ENCODE peak calls at places on chromosomes 13 and 19, in four cellular contexts. M, R, F and X are unnamed samples.

GRCh38 chr13:25169951-25170553 is 2.0 kb downstream of the AMER2 start:
- DNase-seq in M (no peak), R (no peak), F (no peak), X (no peak)

GRCh38 chr13:87677043-87677333 is 5.8 kb downstream of the SLITRK5 start:
- DNase-seq in M (no peak), R (no peak), F (no peak), X (no peak)

GRCh38 chr13:99948907-99949656 is 22.5 kb downstream of the ZIC5 start:
- DNase-seq in M (no peak), R (no peak), F (no peak), X (no peak)

GRCh38 chr19:1884719-1885334 is 469 bp downstream of the ABHD17A start:
- DNase-seq in M (no peak), R (no peak), F (no peak), X (no peak)

GRCh38 chr13:100694722-100695644 is 20.4 kb upstream of the TMTC4 start:
- DNase-seq in M (no peak), R (no peak), F (no peak), X (peak; percentile 45)

GRCh38 chr19:52273301-52273700 is 3.9 kb downstream of the ZNF766 start:
- DNase-seq in M (no peak), R (no peak), F (no peak), X (no peak)

GRCh38 chr19:848457-848921 is 3.6 kb upstream of the ELANE start:
- DNase-seq in M (no peak), R (no peak), F (peak; percentile 56), X (no peak)

GRCh38 chr19:13974073-13974472 is 21.8 kb downstream of the DCAF15 start:
- DNase-seq in M (no peak), R (no peak), F (no peak), X (no peak)

GRCh38 chr19:4506449-4507149 is 11.7 kb downstream of the PLIN4 start:
- DNase-seq in M (no peak), R (no peak), F (no peak), X (no peak)

GRCh38 chr13:51241720-51242119 is 19.5 kb downstream of the FAM124A start:
- DNase-seq in M (no peak), R (no peak), F (no peak), X (no peak)

GRCh38 chr13:50998326-50998725 is 88.7 kb downstream of the RNASEH2B start:
- DNase-seq in M (no peak), R (no peak), F (no peak), X (no peak)

GRCh38 chr13:98142427-98143156 is at the start of gene FARP1:
- DNase-seq in M (no peak), R (peak; percentile 89), F (peak; percentile 66), X (peak; percentile 63)

GRCh38 chr13:99385940-99386339 is 78.7 kb upstream of the GPR183 start:
- DNase-seq in M (no peak), R (no peak), F (no peak), X (no peak)

DNA sequence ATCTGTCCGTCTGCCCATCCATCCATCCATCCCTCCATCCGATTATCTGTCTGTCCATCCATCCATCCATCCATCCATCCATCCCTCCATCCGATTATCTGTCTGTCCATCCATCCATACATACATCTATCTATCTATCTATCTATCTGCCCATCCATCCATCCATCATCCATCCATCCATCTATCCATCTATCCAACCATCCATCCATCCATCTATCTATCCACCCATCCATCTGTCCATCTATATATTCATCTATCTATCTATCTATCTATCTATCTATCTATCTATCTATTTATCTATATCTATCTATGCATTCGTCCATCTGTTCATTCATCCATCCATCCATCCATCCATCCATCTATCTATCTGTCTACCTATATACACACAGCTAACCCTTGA is 471.1 kb upstream of the ZNF507 start:
- DNase-seq in M (no peak), R (no peak), F (no peak), X (no peak)
- H3K9me3 ChIP-seq in M (no peaks in the 10 kb centered on the region), R (peaks cover 1% of the 10 kb centered on the region), F (no peaks in the 10 kb centered on the region), X (no peaks in the 10 kb centered on the region)

GRCh38 chr19:34265221-34265650 is 10.9 kb downstream of the GARRE1 start:
- DNase-seq in M (no peak), R (no peak), F (no peak), X (no peak)
- H3K4me3 ChIP-seq in M (peak overlapping the region; percentile 13), R (no peak overlapping the region), F (no peak overlapping the region), X (no peak overlapping the region)

GRCh38 chr13:80306573-80306972 is 34.4 kb downstream of the SPRY2 start:
- DNase-seq in M (no peak), R (no peak), F (no peak), X (no peak)
- H3K9me3 ChIP-seq in M (no peaks in the 10 kb centered on the region), R (no peaks in the 10 kb centered on the region), F (no peaks in the 10 kb centered on the region), X (no peaks in the 10 kb centered on the region)

GRCh38 chr13:38384171-38384570 is 34.5 kb downstream of the UFM1 start:
- DNase-seq in M (no peak), R (no peak), F (no peak), X (no peak)

GRCh38 chr13:38382946-38383345 is 33.3 kb downstream of the UFM1 start:
- DNase-seq in M (no peak), R (no peak), F (no peak), X (no peak)

GRCh38 chr13:38386421-38386820 is 36.8 kb downstream of the UFM1 start:
- DNase-seq in M (no peak), R (no peak), F (no peak), X (no peak)

GRCh38 chr13:38381840-38382239 is 32.2 kb downstream of the UFM1 start:
- DNase-seq in M (no peak), R (no peak), F (no peak), X (no peak)

GRCh38 chr13:38385152-38385891 is 35.7 kb downstream of the UFM1 start:
- DNase-seq in M (no peak), R (no peak), F (no peak), X (no peak)
- H3K4me3 ChIP-seq in M (no peak overlapping the region), R (no peak overlapping the region), F (no peak overlapping the region), X (no peak overlapping the region)

GRCh38 chr19:12247644-12248222 is 47.0 kb downstream of the ZNF44 start:
- DNase-seq in M (no peak), R (no peak), F (no peak), X (no peak)
- H3K9me3 ChIP-seq in M (peaks cover 63% of the 10 kb centered on the region), R (peaks cover 13% of the 10 kb centered on the region), F (peaks cover 27% of the 10 kb centered on the region), X (peaks cover 4% of the 10 kb centered on the region)

GRCh38 chr13:40981949-40982348 is 37.2 kb downstream of the ELF1 start:
- DNase-seq in M (no peak), R (no peak), F (no peak), X (no peak)
- H3K4me3 ChIP-seq in M (peak overlapping the region; percentile 41), R (no peak overlapping the region), F (peak overlapping the region; percentile 21), X (no peak overlapping the region)

DNA sequence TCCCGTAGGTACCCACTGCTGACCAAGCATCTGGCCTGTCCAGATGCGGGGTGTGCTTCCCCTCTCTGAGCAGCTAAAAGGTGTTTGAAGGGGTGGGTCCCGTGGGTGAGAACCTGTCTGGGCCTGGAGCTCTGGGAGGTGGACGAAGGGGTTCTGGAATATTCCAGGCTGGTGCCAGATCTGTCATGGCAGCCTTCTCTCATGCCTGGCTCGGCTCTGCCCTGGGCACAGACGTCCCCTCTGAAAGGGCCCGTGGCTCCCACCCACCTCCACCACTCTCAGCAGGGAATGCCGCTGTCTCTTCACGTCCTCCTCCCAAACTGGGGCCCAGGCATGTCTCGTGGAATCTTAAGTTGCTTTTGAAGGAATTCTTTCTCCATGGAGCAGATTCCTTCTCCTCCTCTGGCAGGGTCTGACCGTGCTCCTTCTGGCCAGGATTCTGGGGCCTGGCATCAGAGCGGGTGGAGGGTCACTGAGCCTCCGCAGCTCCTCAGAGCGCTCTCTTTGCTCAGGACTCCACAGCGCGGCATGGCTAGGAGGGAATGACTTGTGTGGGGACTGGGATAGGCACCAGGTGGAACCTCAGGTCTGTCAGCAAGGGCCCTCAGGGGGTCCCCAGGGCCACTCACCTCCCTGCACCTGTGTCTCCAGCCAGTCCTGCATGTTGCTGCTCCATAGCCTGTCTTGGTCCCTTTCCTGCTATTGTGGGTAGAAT is 5.9 kb upstream of the MCF2L start:
- DNase-seq in M (no peak), R (peak; percentile 55), F (no peak), X (no peak)
- H3K9me3 ChIP-seq in M (no peaks in the 10 kb centered on the region), R (no peaks in the 10 kb centered on the region), F (no peaks in the 10 kb centered on the region), X (no peaks in the 10 kb centered on the region)